ENCODE peak calls at places on chromosomes 5 and 9, in ten cellular contexts. J is WERI-Rb-1; Y is IMR-90; S is GM12865; F is PC-3; X is CD4-positive, alpha-beta T cell; G is upper lobe of right lung; I is endothelial cell; N is HFF-Myc; Z is AG04450. U is an unnamed sample.

GRCh38 chr9:115397591-115398312 is 279.8 kb upstream of the TNC start:
- DNase-seq in I (no peak), N (no peak), Z (no peak), G (no peak), F (no peak), Y (no peak), J (no peak), X (no peak), S (no peak), U (no peak)

GRCh38 chr9:107638922-107639321 is 149.4 kb upstream of the KLF4 start:
- DNase-seq in J (peak), S (no peak), X (no peak), Z (no peak), N (peak), Y (peak), G (no peak), I (no peak), F (no peak), U (peak)

GRCh38 chr9:110143969-110144545 is 63.9 kb downstream of the C9orf152 start:
- DNase-seq in Z (no peak), X (no peak), S (peak), I (no peak), N (no peak), Y (no peak), J (no peak), F (no peak), G (no peak), U (no peak)

GRCh38 chr5:97009212-97009898 is 73.5 kb downstream of the LNPEP start:
- DNase-seq in X (no peak), G (no peak), Z (no peak), F (no peak), N (no peak), I (no peak), S (peak), J (no peak), Y (no peak), U (no peak)

GRCh38 chr9:89109666-89110065 is 69.0 kb downstream of the SHC3 start:
- DNase-seq in Y (peak), F (no peak), N (no peak), Z (no peak), X (no peak), G (no peak), J (no peak), S (no peak), I (no peak), U (no peak)

GRCh38 chr5:65070026-65070425 is 301.3 kb downstream of the CWC27 start:
- DNase-seq in I (no peak), F (no peak), S (peak), Y (no peak), J (no peak), X (no peak), N (no peak), G (no peak), Z (no peak), U (no peak)

GRCh38 chr9:100590481-100590880 is 12.6 kb downstream of the CAVIN4 start:
- DNase-seq in G (no peak), Z (peak), Y (peak), S (no peak), F (no peak), N (no peak), I (no peak), J (no peak), X (no peak), U (no peak)

GRCh38 chr9:133002147-133003070 is 23.9 kb downstream of the GFI1B start:
- DNase-seq in S (no peak), Z (no peak), F (no peak), J (no peak), Y (no peak), I (no peak), N (no peak), X (no peak), G (no peak), U (no peak)

GRCh38 chr9:137488906-137489305 is 29.8 kb upstream of the NSMF start:
- DNase-seq in N (no peak), G (peak), I (no peak), Y (no peak), J (no peak), S (no peak), Z (no peak), X (no peak), F (no peak), U (no peak)

GRCh38 chr5:74587300-74587699 is 53.2 kb downstream of the ENC1 start:
- DNase-seq in S (no peak), G (no peak), Z (no peak), I (peak), X (no peak), Y (no peak), F (no peak), J (no peak), N (no peak), U (no peak)

GRCh38 chr9:4604678-4605095 is 57.4 kb upstream of the PLPP6 start:
- DNase-seq in G (no peak), S (peak), J (peak), N (peak), X (peak), I (peak), Y (peak), F (peak), Z (peak), U (peak)

DNA sequence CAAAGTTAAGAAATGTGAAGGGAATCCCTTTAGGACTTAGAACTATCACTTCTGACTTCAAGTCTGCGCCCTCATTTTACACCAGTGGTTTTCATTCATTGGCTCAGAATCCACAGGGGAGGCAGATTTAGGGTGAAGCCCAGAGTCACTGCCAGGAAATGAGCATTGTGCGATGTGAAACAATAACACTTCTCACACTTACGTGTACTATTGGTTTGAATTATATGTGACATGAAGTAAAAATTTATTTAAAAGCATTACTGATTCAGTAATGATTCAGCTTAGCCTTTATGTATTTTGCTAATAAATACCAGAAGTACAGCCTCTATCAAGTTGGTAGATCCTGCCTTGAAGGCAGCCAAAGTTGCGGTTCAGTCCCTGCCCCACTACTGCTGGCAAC is 98.6 kb downstream of the PAM start:
- DNase-seq in F (peak), G (no peak), S (no peak), J (no peak), I (no peak), X (no peak), N (peak), Y (no peak), Z (no peak), U (no peak)
- TF ChIP-seq CTCF in F (peak), G (no peak), S (no peak), J (no peak), I (no peak), X (no peak), N (no peak), Y (no peak), Z (no peak), U (no peak)

DNA sequence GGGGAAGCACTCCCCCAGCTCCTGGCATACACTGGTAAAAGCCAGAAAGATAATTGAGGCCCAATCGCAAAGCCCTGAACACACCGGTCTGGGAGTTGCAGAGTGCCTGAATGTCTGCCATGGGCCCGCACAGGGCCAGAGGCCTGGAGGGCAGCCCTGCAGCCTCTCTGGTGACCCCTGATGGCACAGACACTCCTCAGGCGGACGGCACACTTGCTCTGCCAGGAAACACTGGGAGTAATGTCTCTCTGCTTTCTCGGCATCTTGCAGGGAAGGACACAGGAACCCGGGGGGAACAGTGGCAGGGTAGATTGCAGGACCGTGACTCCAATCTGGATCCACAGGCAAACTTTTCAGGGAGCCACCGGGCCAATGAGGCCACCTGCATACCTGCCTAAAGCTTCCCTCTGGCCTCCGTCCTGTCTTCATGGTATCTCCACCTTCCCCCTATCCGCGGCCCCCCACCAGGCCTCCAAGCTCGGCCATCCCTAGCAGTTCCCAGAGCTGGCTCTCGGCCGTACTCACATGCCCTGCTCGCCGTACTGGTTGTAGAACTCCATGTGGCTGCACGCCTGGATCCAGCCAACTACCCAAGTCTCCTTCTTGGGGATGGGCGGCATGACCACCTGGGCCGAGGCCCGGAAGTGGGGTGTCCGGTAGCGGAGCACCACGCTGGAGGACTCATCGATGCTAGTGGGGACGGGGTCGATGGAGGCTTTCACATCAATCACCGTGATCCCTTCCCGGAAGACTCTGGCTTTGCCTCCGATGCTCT is 791 bp downstream of the FAM78A start:
- DNase-seq in F (no peak), S (peak), Z (no peak), X (no peak), J (peak), G (no peak), N (no peak), Y (no peak), I (peak), U (no peak)
- TF ChIP-seq CTCF in F (no peak), S (peak), Z (no peak), X (no peak), J (peak), G (peak), N (no peak), Y (no peak), I (no peak), U (no peak)

DNA sequence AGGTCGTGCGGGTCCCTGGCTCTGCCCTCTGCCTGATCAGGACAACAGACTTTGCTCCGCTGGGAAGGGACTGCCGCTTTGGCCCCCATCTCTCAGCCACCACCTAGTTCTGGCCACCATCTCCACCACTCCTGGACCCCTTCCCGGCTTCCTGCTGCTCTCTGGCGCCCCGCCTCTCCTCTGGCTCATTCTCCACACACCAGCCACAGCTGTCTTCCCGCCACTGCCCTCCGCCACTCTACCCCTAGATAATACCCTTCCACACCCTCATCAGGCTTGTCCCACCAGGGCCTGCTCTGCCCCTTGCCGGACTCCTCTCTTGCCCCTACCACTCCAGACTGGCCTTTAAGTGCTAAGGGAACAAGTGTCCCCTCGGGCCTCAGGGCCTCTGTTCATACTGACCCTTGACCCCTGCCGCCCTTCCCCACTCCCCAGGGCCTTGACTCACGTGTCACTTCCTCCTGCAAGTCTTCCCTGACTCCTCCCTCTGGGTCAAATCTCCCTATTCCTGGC is 3.0 kb upstream of the CDX1 start:
- DNase-seq in G (no peak), Y (no peak), F (no peak), X (no peak), Z (no peak), S (no peak), J (no peak), I (no peak), N (no peak), U (no peak)
- TF ChIP-seq CTCF in G (no peak), Y (peak), F (no peak), X (no peak), Z (peak), S (no peak), J (no peak), I (no peak), N (no peak), U (peak)

GRCh38 chr5:129541648-129542251 is 81.7 kb downstream of the ADAMTS19 start:
- DNase-seq in N (peak), G (no peak), Z (no peak), I (no peak), J (no peak), S (peak), X (no peak), Y (peak), F (peak), U (no peak)
- TF ChIP-seq CTCF in N (no peak), G (no peak), Z (no peak), I (peak), J (no peak), S (no peak), X (no peak), Y (peak), F (peak), U (no peak)

GRCh38 chr9:129898205-129898604 is 62.9 kb downstream of the USP20 start:
- DNase-seq in G (peak), Z (no peak), S (no peak), X (no peak), N (no peak), J (no peak), Y (no peak), I (no peak), F (peak), U (no peak)
- TF ChIP-seq CTCF in G (peak), Z (no peak), S (no peak), X (no peak), N (no peak), J (no peak), Y (no peak), I (no peak), F (peak), U (no peak)

GRCh38 chr5:127774221-127774620 is 71.0 kb downstream of the CCDC192 start:
- DNase-seq in Y (no peak), S (no peak), F (no peak), X (no peak), I (no peak), J (no peak), G (no peak), N (no peak), Z (no peak), U (no peak)
- TF ChIP-seq CTCF in Y (no peak), S (no peak), F (no peak), X (no peak), I (no peak), J (no peak), G (no peak), N (no peak), Z (no peak), U (no peak)

GRCh38 chr5:167573274-167574127 is 717.9 kb upstream of the WWC1 start:
- DNase-seq in X (no peak), G (no peak), Z (peak), I (peak), S (no peak), N (no peak), F (no peak), J (peak), Y (peak), U (no peak)
- TF ChIP-seq CTCF in X (no peak), G (no peak), Z (peak), I (no peak), S (no peak), N (no peak), F (no peak), J (no peak), Y (no peak), U (no peak)

DNA sequence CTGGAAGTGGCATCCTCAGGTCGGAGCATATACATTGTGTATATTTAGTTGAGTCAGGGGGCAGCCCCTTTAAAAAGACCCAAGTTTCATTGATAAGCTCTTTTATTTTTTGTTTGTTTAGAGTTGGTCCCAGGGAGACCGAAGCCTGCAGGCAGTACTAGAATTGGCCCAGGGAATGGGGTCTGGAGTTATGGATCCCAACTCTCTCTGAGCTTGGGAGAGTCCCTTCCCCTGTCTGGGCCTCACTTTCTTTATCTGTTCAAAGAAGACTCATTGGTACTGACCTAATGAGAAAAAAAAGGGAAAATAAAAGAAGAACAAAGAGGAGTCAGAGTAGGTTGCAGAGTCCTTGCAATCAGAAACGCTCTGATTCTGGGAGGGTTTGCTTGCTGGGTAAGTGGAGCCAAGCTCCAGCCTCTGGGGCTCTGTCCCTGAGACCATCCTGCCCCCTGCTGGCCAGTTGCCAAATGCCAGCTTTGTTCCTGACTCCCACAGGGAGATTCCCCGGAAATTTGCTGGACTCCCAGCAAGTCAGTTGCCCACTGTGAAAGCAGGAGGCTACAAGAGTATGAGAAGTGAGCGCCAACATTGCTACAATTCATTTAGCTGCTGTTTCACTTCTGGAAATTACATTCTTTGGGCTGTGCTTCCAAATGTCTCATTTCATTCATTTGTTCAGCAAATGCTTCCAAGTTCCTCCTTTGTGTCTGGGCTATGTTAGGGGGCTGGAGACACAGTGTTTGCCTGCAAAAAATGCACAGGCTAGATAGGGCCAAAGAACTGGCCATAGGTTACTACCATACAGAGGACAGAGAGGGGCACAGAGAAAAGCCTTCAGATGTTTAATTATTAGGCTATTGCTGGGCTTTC is 156.2 kb downstream of the MELK start:
- DNase-seq in J (peak), S (peak), I (peak), Z (peak), N (peak), X (peak), G (peak), Y (peak), F (peak), U (peak)
- TF ChIP-seq CTCF in J (peak), S (peak), I (peak), Z (peak), N (peak), X (peak), G (peak), Y (peak), F (peak), U (peak)